ENCODE peak calls at places on chromosomes 3 and 15, in five cellular contexts. Q is cardiac muscle cell, L is fibroblast of lung, M is stomach, C is iPS DF 6.9. D is an unnamed sample. For H3K27me3 and H3K4me1, the result is how much of the 10 kb centered on the place peaks cover.

GRCh38 chr15:52050416-52050815 is 31.4 kb downstream of the MAPK6 start:
- DNase-seq in Q (no peak), L (peak), M (no peak), C (no peak), D (no peak)

GRCh38 chr3:15307580-15307979 is 24.8 kb downstream of the SH3BP5 start:
- DNase-seq in Q (no peak), L (no peak), M (no peak), C (no peak), D (no peak)

GRCh38 chr3:48672522-48672921 is 9.8 kb upstream of the CELSR3 start:
- DNase-seq in Q (no peak), L (no peak), M (no peak), C (no peak), D (no peak)

GRCh38 chr3:16784958-16785357 is 99.8 kb upstream of the PLCL2 start:
- DNase-seq in Q (no peak), L (no peak), M (no peak), C (no peak), D (no peak)

GRCh38 chr15:38054488-38054887 is 120.0 kb downstream of the TMCO5A start:
- DNase-seq in Q (no peak), L (peak), M (no peak), C (no peak), D (no peak)

GRCh38 chr15:62426387-62426956 is 261.4 kb upstream of the C2CD4B start:
- DNase-seq in Q (no peak), L (no peak), M (no peak), C (no peak), D (no peak)

GRCh38 chr3:196633658-196634151 is 5.8 kb upstream of the NRROS start:
- DNase-seq in Q (no peak), L (no peak), M (no peak), C (no peak), D (peak)

GRCh38 chr15:62344806-62345539 is 179.9 kb upstream of the C2CD4B start:
- DNase-seq in Q (peak), L (peak), M (peak), C (peak), D (peak)

GRCh38 chr3:73664389-73664788 is 39.6 kb upstream of the PDZRN3 start:
- DNase-seq in Q (peak), L (no peak), M (no peak), C (no peak), D (no peak)

GRCh38 chr3:67655364-67656121 is 1.1 kb upstream of the SUCLG2 start:
- DNase-seq in Q (no peak), L (no peak), M (peak), C (no peak), D (no peak)

GRCh38 chr3:13561967-13562366 is 13.0 kb downstream of the FBLN2 start:
- DNase-seq in Q (no peak), L (no peak), M (no peak), C (no peak), D (no peak)

GRCh38 chr15:92667291-92667904 is 11.8 kb upstream of the FAM174B start:
- DNase-seq in Q (no peak), L (peak), M (no peak), C (no peak), D (peak)

GRCh38 chr15:40346579-40347558 is 4.0 kb upstream of the PHGR1 start:
- DNase-seq in Q (no peak), L (no peak), M (no peak), C (no peak), D (no peak)

GRCh38 chr15:41842229-41842628 is 3.6 kb downstream of the PLA2G4B start:
- DNase-seq in Q (no peak), L (no peak), M (no peak), C (no peak), D (no peak)

GRCh38 chr15:87752250-87752951 is 504.1 kb downstream of the NTRK3 start:
- DNase-seq in Q (no peak), L (peak), M (no peak), C (no peak), D (no peak)

GRCh38 chr3:31770822-31771326 is 210.2 kb downstream of the OSBPL10 start:
- DNase-seq in Q (no peak), L (peak), M (no peak), C (no peak), D (no peak)

GRCh38 chr3:141308588-141309218 is 59.6 kb upstream of the ZBTB38 start:
- DNase-seq in Q (peak), L (peak), M (peak), C (peak), D (peak)

GRCh38 chr3:123419850-123420292 is 29.0 kb downstream of the ADCY5 start:
- DNase-seq in Q (no peak), L (no peak), M (no peak), C (no peak), D (no peak)

GRCh38 chr3:101532783-101533602 is 20.0 kb upstream of the SENP7 start:
- DNase-seq in Q (peak), L (no peak), M (no peak), C (no peak), D (no peak)

GRCh38 chr3:12489832-12490231 is 5.6 kb downstream of the TSEN2 start:
- DNase-seq in Q (no peak), L (no peak), M (no peak), C (no peak), D (no peak)

GRCh38 chr3:110243081-110243480 is 828.5 kb upstream of the NECTIN3 start:
- DNase-seq in Q (no peak), L (peak), M (no peak), C (no peak), D (no peak)

DNA sequence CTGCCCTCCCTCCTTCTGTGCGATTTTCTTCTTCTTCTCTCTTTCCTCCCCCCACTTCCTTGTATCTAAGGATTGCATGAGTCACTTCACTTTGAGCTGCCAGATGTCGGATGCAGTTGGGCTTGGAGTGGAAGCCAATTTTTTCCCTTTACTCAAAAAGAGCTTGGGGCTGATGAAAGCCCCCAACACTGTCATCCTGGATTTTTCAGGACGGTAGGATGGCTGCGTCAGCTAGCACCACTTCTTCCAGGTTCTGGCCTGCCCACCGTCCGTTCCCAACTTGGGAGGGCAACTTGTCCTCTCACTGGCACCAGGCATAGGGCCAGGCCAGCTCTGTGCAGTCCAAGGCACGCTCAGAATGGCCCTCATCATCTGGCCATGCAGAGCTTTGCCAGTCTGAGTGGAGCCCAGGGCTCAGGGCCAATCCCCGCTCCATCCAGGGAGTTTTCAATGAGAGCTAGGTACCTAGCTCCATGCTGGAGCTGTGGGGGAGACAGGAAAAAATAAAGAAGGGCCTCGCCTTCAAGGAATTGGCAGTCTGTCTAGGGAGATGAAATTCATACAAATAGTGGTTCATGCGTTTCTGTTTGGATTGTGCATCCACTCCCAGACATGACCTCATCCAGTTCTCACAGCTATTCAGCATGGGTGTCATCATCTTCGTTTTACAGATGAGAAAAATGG is 47.7 kb upstream of the INSYN1 start:
- DNase-seq in Q (no peak), L (peak), M (no peak), C (no peak), D (no peak)
- H3K27me3 ChIP-seq in Q (under half), L (under half), M (under half), C (under half), D (under half)

DNA sequence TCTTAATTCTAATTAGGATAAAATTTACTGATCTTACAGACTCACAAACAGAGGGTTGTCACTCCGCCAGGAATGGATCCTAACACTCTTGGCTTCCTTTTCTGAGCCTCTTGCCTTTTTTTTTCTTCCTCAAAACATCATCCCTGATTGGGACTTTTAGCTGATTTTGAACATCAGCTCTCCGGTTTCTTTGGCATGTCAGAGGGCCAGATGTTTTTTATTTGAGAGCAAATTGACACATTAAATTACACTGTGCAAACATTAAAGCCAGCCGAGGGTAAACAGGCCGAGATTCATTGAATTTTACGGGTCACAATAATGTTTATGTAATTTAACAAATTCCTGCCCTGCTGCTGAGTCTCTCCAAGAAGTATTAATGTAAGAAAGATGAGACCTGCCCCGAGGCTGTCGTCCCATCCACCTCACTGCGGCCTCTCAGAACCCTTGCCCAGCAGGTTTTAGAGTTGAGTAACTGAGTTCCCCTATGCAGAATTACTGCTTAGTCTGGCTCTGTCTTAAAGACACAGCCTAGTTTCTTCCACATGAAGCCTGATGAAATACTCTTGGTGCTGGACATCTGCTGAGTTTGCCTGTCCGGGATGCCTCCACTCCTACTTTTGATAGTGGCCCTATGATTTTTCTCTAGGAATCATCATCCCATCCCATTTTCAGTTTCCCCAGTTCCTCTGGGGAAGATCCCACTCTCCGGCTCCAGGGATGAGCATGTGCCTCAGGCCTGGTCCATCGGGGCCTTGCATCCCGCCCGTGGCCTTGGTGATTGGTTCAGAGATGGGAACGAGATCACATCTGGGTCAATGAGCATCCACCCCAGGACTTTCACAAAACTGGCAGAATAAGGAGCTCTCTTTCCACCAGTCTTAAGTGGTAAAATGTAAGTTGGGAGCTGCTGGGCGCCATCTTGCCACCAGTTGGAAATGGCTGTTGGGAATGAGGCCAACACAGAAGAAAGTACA is 226.6 kb upstream of the TLE3 start:
- DNase-seq in Q (no peak), L (peak), M (peak), C (no peak), D (no peak)
- H3K4me1 ChIP-seq in Q (under half), L (under half), M (half or more), C (under half), D (under half)

DNA sequence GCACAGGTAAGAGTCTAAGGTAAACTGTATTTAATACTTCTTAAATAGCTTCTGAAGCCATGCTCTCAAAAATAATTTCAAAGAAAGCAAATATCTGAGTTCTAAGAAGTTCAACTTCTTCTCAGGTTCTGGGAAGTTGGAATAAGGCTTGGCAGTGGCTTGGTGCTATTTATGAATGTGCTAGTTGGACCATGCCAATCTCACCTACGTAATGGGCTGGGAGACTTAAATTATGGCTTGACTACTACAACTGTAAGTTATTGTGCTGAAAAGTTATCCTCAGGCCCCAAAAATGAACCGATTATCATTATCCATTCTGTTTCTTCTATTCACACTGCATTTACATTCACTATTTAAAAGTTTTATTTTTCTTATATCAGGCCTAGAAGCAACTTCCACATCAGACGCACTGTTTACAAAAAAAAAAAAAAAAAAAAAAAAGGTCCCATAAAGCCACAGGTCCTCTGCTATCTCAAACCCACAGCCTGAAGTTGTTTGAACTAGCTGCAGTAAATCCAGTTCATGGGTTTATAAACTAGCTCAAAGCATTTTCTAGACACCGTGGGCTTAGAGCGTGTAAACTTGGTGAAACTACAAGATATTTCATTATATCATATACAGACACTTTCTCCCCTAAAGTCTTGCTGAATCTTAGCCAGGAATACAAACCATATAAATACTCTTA is 3.4 kb downstream of the LRIG1 start:
- DNase-seq in Q (no peak), L (no peak), M (no peak), C (no peak), D (no peak)
- H3K4me3 ChIP-seq in Q (no peak), L (no peak), M (peak), C (no peak), D (peak)

GRCh38 chr15:79436037-79436780 is 4.1 kb downstream of the MINAR1 start:
- DNase-seq in Q (no peak), L (no peak), M (no peak), C (no peak), D (no peak)
- H3K27me3 ChIP-seq in Q (half or more), L (under half), M (under half), C (under half), D (half or more)

GRCh38 chr15:75153084-75153483 is 48.6 kb upstream of the C15orf39 start:
- DNase-seq in Q (peak), L (peak), M (no peak), C (no peak), D (no peak)

GRCh38 chr15:75153565-75154248 is 48.0 kb upstream of the C15orf39 start:
- DNase-seq in Q (no peak), L (no peak), M (no peak), C (no peak), D (no peak)

GRCh38 chr15:75156306-75157215 is 45.1 kb upstream of the C15orf39 start:
- DNase-seq in Q (no peak), L (no peak), M (no peak), C (no peak), D (peak)

GRCh38 chr15:75152382-75153079 is 49.2 kb upstream of the C15orf39 start:
- DNase-seq in Q (no peak), L (no peak), M (no peak), C (no peak), D (no peak)

DNA sequence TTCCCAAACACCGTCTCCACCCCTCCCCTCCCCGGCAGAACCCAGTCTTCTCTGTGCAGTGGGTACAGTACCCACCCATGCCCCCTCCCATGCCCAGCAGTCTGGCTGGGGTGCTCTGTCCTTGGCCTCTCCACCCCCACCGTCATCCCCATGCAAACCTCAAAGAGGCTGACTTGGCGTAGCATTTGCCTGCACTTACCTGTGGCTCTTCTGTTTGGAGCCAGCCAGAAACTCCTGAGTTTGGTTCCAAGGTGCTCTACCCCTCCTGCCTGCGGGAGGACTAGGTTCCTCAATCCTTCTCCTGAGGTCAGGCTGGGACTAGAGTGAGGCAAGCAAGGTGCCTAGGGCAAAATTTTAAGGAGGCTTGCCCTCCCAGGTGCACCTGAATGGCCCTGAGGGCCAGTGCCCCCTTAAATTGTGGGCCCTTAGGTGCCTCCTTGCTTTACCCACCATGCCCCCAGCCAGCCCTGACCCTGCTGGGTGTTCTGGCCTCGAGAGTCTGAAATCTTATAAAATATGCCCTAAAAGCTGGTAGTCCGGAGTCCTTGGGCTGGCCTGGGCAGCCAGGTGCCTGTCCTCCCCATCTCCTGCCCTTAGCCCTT is 47.1 kb upstream of the C15orf39 start:
- DNase-seq in Q (no peak), L (no peak), M (no peak), C (no peak), D (no peak)
- H3K4me1 ChIP-seq in Q (under half), L (under half), M (under half), C (under half), D (under half)

GRCh38 chr3:170012683-170013400 is 25.0 kb upstream of the GPR160 start:
- DNase-seq in Q (no peak), L (no peak), M (no peak), C (no peak), D (no peak)
- H3K4me3 ChIP-seq in Q (no peak), L (no peak), M (no peak), C (no peak), D (no peak)

GRCh38 chr3:127418560-127419099 is 130.8 kb upstream of the PRR20G start:
- DNase-seq in Q (no peak), L (no peak), M (no peak), C (no peak), D (peak)
- H3K27me3 ChIP-seq in Q (under half), L (under half), M (under half), C (under half), D (under half)

GRCh38 chr3:71046791-71047190 is 536.7 kb downstream of the FOXP1 start:
- DNase-seq in Q (no peak), L (no peak), M (no peak), C (no peak), D (no peak)
- H3K4me1 ChIP-seq in Q (under half), L (under half), M (under half), C (under half), D (under half)

GRCh38 chr15:81747026-81747425 is 298.8 kb downstream of the MEX3B start:
- DNase-seq in Q (no peak), L (no peak), M (no peak), C (no peak), D (no peak)

GRCh38 chr15:81749667-81750360 is 296.0 kb downstream of the MEX3B start:
- DNase-seq in Q (peak), L (no peak), M (no peak), C (no peak), D (peak)

GRCh38 chr15:81744364-81744763 is 301.5 kb downstream of the MEX3B start:
- DNase-seq in Q (no peak), L (no peak), M (no peak), C (no peak), D (no peak)

GRCh38 chr15:81751321-81751720 is 294.5 kb downstream of the MEX3B start:
- DNase-seq in Q (no peak), L (no peak), M (no peak), C (no peak), D (no peak)

DNA sequence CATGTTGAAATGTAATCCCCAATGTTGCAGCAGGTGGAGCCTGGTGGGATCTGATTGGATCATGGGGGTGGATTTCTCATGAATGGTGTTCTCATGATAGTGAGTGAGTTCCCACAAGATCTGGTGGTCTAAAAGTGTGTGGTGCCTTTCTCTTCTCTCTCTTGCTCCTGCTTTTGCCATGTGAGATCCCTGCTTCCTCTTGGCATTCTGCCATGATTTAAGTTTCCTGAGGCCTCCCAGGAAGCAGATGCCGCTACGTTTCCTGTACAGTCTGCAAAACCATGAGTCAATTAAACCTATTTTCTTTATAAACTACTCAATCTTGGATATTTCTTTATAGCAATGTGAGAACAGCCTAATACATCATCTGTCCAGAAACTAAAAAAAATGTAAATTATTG is 298.3 kb downstream of the MEX3B start:
- DNase-seq in Q (no peak), L (no peak), M (no peak), C (no peak), D (no peak)
- H3K4me3 ChIP-seq in Q (no peak), L (no peak), M (no peak), C (no peak), D (no peak)